ENCODE peak calls at places on chromosomes 3 and 15, in nine cellular contexts. I, Q, A, P, F, B, U, O and N are unnamed samples.

GRCh38 chr3:43296565-43296964 is 10.2 kb downstream of the SNRK start:
- DNase-seq in I (no peak), Q (peak; percentile 23), A (no peak), P (no peak), F (peak; percentile 28), B (no peak), U (no peak), O (no peak), N (no peak)

GRCh38 chr15:88440021-88440420 is 27.2 kb downstream of the MRPL46 start:
- DNase-seq in I (no peak), Q (peak; percentile 78), A (no peak), P (no peak), F (peak; percentile 58), B (no peak), U (no peak), O (no peak), N (no peak)

GRCh38 chr3:36937492-36937891 is 7.4 kb downstream of the TRANK1 start:
- DNase-seq in I (no peak), Q (no peak), A (no peak), P (no peak), F (peak; percentile 13), B (no peak), U (no peak), O (no peak), N (no peak)

GRCh38 chr3:193030276-193030675 is 112.6 kb upstream of the MB21D2 start:
- DNase-seq in I (no peak), Q (peak; percentile 42), A (no peak), P (no peak), F (peak; percentile 41), B (no peak), U (no peak), O (no peak), N (no peak)

GRCh38 chr3:168659015-168659414 is 563.3 kb upstream of the GOLIM4 start:
- DNase-seq in I (no peak), Q (no peak), A (no peak), P (no peak), F (peak; percentile 40), B (no peak), U (no peak), O (no peak), N (no peak)

GRCh38 chr3:57068437-57069089 is 8.1 kb downstream of the SPATA12 start:
- DNase-seq in I (peak; percentile 22), Q (peak; percentile 61), A (peak; percentile 54), P (no peak), F (peak; percentile 81), B (peak; percentile 81), U (no peak), O (peak; percentile 58), N (no peak)

GRCh38 chr3:18045296-18045880 is 303.0 kb upstream of the TBC1D5 start:
- DNase-seq in I (no peak), Q (no peak), A (no peak), P (no peak), F (no peak), B (no peak), U (no peak), O (no peak), N (no peak)

GRCh38 chr15:48963524-48964113 is at the start of gene SHC4:
- DNase-seq in I (peak; percentile 67), Q (peak; percentile 86), A (no peak), P (peak; percentile 24), F (peak; percentile 75), B (no peak), U (peak; percentile 65), O (peak; percentile 65), N (peak; percentile 35)

GRCh38 chr3:53680026-53680425 is 166.2 kb downstream of the CHDH start:
- DNase-seq in I (peak; percentile 78), Q (peak; percentile 2), A (no peak), P (no peak), F (no peak), B (no peak), U (no peak), O (peak; percentile 55), N (no peak)

GRCh38 chr3:55661141-55661540 is 174.0 kb upstream of the WNT5A start:
- DNase-seq in I (no peak), Q (no peak), A (no peak), P (no peak), F (no peak), B (no peak), U (no peak), O (no peak), N (no peak)

GRCh38 chr3:115350606-115351005 is 203.5 kb upstream of the ZBTB20 start:
- DNase-seq in I (no peak), Q (peak; percentile 12), A (no peak), P (no peak), F (no peak), B (no peak), U (no peak), O (no peak), N (no peak)

GRCh38 chr3:194570184-194570583 is 63.0 kb downstream of the TMEM44 start:
- DNase-seq in I (no peak), Q (no peak), A (no peak), P (no peak), F (no peak), B (no peak), U (no peak), O (no peak), N (no peak)

GRCh38 chr15:33737687-33738606 is 230.3 kb upstream of the CHRM5 start:
- DNase-seq in I (peak; percentile 62), Q (peak; percentile 23), A (no peak), P (peak; percentile 25), F (peak; percentile 74), B (peak; percentile 16), U (no peak), O (no peak), N (no peak)

GRCh38 chr3:51681453-51681852 is 10.4 kb downstream of the TEX264 start:
- DNase-seq in I (no peak), Q (peak; percentile 8), A (no peak), P (no peak), F (peak; percentile 41), B (no peak), U (no peak), O (no peak), N (no peak)

GRCh38 chr15:41506796-41507341 is 6.8 kb downstream of the LTK start:
- DNase-seq in I (no peak), Q (no peak), A (no peak), P (no peak), F (peak; percentile 30), B (no peak), U (no peak), O (no peak), N (peak; percentile 65)

GRCh38 chr15:41503669-41504010 is 10.0 kb downstream of the ITPKA start:
- DNase-seq in I (no peak), Q (no peak), A (no peak), P (no peak), F (no peak), B (no peak), U (no peak), O (no peak), N (no peak)

GRCh38 chr15:41505776-41506175 is 7.9 kb downstream of the LTK start:
- DNase-seq in I (no peak), Q (no peak), A (no peak), P (no peak), F (no peak), B (no peak), U (no peak), O (no peak), N (no peak)

GRCh38 chr15:41502787-41503668 is 9.4 kb downstream of the ITPKA start:
- DNase-seq in I (no peak), Q (no peak), A (no peak), P (no peak), F (no peak), B (no peak), U (no peak), O (no peak), N (no peak)

GRCh38 chr15:41504751-41505492 is 8.7 kb downstream of the LTK start:
- DNase-seq in I (no peak), Q (no peak), A (no peak), P (no peak), F (no peak), B (no peak), U (no peak), O (no peak), N (no peak)
- H3K4me1 ChIP-seq in I (no peaks in the 10 kb centered on the region), Q (peaks cover 2% of the 10 kb centered on the region), A (peaks cover 6% of the 10 kb centered on the region), P (no peaks in the 10 kb centered on the region), F (peaks cover 13% of the 10 kb centered on the region), B (peaks cover 13% of the 10 kb centered on the region), U (no peaks in the 10 kb centered on the region), O (peaks cover 9% of the 10 kb centered on the region), N (no peaks in the 10 kb centered on the region)

DNA sequence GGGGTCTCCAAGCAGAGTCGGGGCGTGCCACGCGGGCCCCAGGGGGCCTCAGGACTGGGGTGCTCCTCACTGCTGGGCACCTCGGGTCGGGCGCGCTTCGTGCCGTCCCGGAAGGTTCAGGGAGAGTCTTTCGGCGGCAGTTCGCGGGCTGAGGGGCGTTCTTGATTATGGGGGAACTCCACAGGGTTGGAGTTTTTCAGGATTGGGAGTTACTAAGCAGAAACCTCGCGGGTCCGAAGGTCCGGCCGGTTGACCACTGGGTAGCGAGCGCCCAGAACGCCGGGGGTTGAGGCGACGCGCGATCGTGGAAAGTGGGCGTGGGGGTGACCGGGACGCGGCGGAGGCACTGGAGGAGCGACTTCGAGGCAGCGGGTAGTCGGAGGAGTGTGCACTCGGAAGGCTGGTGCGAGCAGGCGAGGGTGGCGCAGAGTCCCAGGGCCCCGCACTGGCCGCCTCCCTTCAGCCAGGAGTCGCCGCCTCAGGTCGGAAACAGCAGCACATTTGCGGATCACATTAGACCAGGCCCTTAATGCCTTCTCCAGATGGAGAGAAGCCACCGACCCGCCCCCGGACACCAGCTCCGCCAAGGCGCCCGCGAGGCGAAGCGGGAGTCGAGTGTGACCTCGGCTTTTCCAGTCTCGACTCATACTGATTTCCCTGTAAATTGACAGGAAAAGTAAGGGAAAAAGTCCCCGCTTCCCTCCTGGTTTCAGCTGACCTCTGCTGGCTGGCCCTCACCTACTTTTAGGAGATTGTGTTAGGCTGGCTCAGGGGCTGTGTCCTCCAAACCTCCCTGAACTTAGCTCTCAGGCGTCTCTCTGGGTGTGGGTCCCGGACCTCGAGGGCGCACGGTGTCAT is 685 bp downstream of the ADAMTSL3 start:
- DNase-seq in I (peak; percentile 12), Q (no peak), A (no peak), P (no peak), F (peak; percentile 12), B (no peak), U (peak; percentile 69), O (peak; percentile 64), N (no peak)
- H3K4me3 ChIP-seq in I (peak overlapping the region; percentile 41), Q (no peak overlapping the region), A (peak overlapping the region; percentile 32), P (no peak overlapping the region), F (peak overlapping the region; percentile 84), B (no peak overlapping the region), U (peak overlapping the region; percentile 33), O (peak overlapping the region; percentile 17), N (no peak overlapping the region)

GRCh38 chr15:45314960-45315359 is 62.9 kb downstream of the SLC28A2 start:
- DNase-seq in I (no peak), Q (peak; percentile 11), A (no peak), P (no peak), F (peak; percentile 65), B (no peak), U (no peak), O (no peak), N (no peak)
- TF ChIP-seq CTCF in I (peak; percentile 13), Q (no peak), A (no peak), P (no peak), F (peak; percentile 50), B (no peak), U (peak; percentile 25), O (no peak), N (no peak)

DNA sequence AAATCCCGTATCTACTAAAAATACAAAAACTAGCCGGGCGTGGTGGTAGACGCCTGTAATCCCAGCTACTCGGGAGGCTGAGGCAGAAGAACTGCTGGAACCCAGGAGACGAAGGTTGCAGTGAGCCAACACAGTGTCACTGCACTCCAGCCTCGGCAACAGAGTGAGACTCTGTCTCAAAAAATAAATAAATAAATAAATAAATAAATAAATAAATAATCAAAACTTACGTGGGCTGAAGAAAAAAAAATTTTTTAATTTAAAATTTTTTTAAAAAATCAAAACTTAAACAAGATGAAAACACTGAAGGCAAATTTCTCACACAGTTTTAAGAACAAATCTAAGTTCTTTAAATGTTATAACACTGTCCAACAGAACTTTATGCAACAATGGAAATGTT is 14.4 kb downstream of the MSL2 start:
- DNase-seq in I (no peak), Q (no peak), A (no peak), P (no peak), F (no peak), B (no peak), U (no peak), O (no peak), N (no peak)
- H3K4me1 ChIP-seq in I (no peaks in the 10 kb centered on the region), Q (peaks cover 7% of the 10 kb centered on the region), A (peaks cover 3% of the 10 kb centered on the region), P (peaks cover 62% of the 10 kb centered on the region), F (peaks cover 10% of the 10 kb centered on the region), B (peaks cover 24% of the 10 kb centered on the region), U (peaks cover 25% of the 10 kb centered on the region), O (peaks cover 8% of the 10 kb centered on the region), N (peaks cover 8% of the 10 kb centered on the region)